ENCODE peak calls at places on chromosomes 13 and 19, in five cellular contexts. E, C, T, R and O are unnamed samples.

GRCh38 chr19:13038306-13039210 is 43.3 kb downstream of the NFIX start:
- DNase-seq in E (no peak), C (no peak), T (no peak), R (no peak), O (no peak)

GRCh38 chr19:43562698-43563241 is 12.6 kb downstream of the XRCC1 start:
- DNase-seq in E (no peak), C (no peak), T (no peak), R (peak), O (no peak)

GRCh38 chr19:38517321-38517720 is 83.8 kb downstream of the RYR1 start:
- DNase-seq in E (no peak), C (no peak), T (no peak), R (no peak), O (no peak)

GRCh38 chr13:20465218-20465879 is 60.3 kb downstream of the CRYL1 start:
- DNase-seq in E (peak), C (peak), T (no peak), R (no peak), O (no peak)

GRCh38 chr19:16470911-16471811 is 609 bp downstream of the EPS15L1 start:
- DNase-seq in E (peak), C (peak), T (no peak), R (peak), O (peak)

GRCh38 chr19:4815426-4816387 is 15.8 kb downstream of the TICAM1 start:
- DNase-seq in E (peak), C (peak), T (peak), R (peak), O (peak)

GRCh38 chr19:29851769-29852521 is 40.2 kb downstream of the CCNE1 start:
- DNase-seq in E (no peak), C (no peak), T (no peak), R (no peak), O (no peak)

GRCh38 chr19:50803633-50804419 is 13.6 kb downstream of the ACP4 start:
- DNase-seq in E (peak), C (peak), T (peak), R (no peak), O (peak)

GRCh38 chr19:15378529-15379082 is 981 bp downstream of the AKAP8 start:
- DNase-seq in E (peak), C (peak), T (peak), R (peak), O (peak)

GRCh38 chr19:48992571-48993174 is 436 bp downstream of the GYS1 start:
- DNase-seq in E (peak), C (peak), T (no peak), R (no peak), O (no peak)

GRCh38 chr13:33524086-33524485 is 238.5 kb upstream of the STARD13 start:
- DNase-seq in E (peak), C (no peak), T (no peak), R (no peak), O (no peak)

GRCh38 chr19:34493038-34493648 is 11.6 kb downstream of the WTIP start:
- DNase-seq in E (no peak), C (no peak), T (no peak), R (no peak), O (no peak)

GRCh38 chr19:571127-571974 is 1.0 kb upstream of the BSG start:
- DNase-seq in E (peak), C (peak), T (peak), R (peak), O (peak)

GRCh38 chr19:4388171-4389063 is 11.9 kb downstream of the SH3GL1 start:
- DNase-seq in E (no peak), C (peak), T (no peak), R (no peak), O (peak)

GRCh38 chr19:35030257-35031071 is at the start of gene SCN1B:
- DNase-seq in E (peak), C (peak), T (peak), R (peak), O (peak)

GRCh38 chr19:18860725-18861124 is 29.0 kb downstream of the UPF1 start:
- DNase-seq in E (no peak), C (no peak), T (no peak), R (no peak), O (no peak)

GRCh38 chr13:39347926-39348901 is 254.8 kb downstream of the LHFPL6 start:
- DNase-seq in E (no peak), C (no peak), T (no peak), R (no peak), O (peak)